ENCODE peak calls at places on chromosome 13, in ten cellular contexts. K is stomach, N is transverse colon, P is sigmoid colon, A is vagina, H is spleen, E is GM12891, Q is SK-N-MC, S is breast epithelium, G is GM23338. M is an unnamed sample.

GRCh38 chr13:74696148-74696922 is 562.1 kb upstream of the KLF12 start:
- DNase-seq in A (no peak), H (no peak), G (peak; percentile 4), P (no peak), K (no peak), N (no peak), E (no peak), S (no peak), Q (no peak), M (no peak)

GRCh38 chr13:72457151-72457550 is 270.3 kb downstream of the MZT1 start:
- DNase-seq in H (no peak), N (no peak), A (no peak), S (no peak), G (peak; percentile 2), Q (no peak), E (no peak), P (no peak), K (no peak), M (no peak)

GRCh38 chr13:95579303-95579702 is 26.8 kb downstream of the CLDN10 start:
- DNase-seq in E (no peak), A (no peak), K (no peak), H (no peak), P (no peak), G (no peak), S (no peak), Q (no peak), N (no peak), M (no peak)

GRCh38 chr13:29594310-29594709 is 1.2 kb downstream of the SLC7A1 start:
- DNase-seq in G (peak; percentile 51), S (no peak), Q (no peak), K (peak; percentile 53), H (no peak), P (peak; percentile 78), A (no peak), N (peak; percentile 60), E (peak; percentile 38), M (peak; percentile 74)

GRCh38 chr13:19864018-19864338 is 529 bp upstream of the ZMYM5 start:
- DNase-seq in A (peak; percentile 90), N (peak; percentile 76), G (peak; percentile 54), E (peak; percentile 44), Q (no peak), K (peak; percentile 63), P (peak; percentile 83), H (no peak), S (peak; percentile 62), M (peak; percentile 85)

GRCh38 chr13:96651598-96651997 is 342.7 kb downstream of the OXGR1 start:
- DNase-seq in K (no peak), S (no peak), P (no peak), Q (no peak), A (no peak), N (no peak), G (no peak), H (no peak), E (no peak), M (no peak)

GRCh38 chr13:103638706-103639105 is 572.5 kb upstream of the SLC10A2 start:
- DNase-seq in E (no peak), G (no peak), Q (no peak), H (no peak), K (no peak), A (no peak), N (no peak), S (no peak), P (no peak), M (no peak)

GRCh38 chr13:93861818-93862217 is 617.7 kb downstream of the DCT start:
- DNase-seq in G (no peak), H (no peak), N (no peak), Q (no peak), E (no peak), S (no peak), P (no peak), A (no peak), K (no peak), M (no peak)

GRCh38 chr13:34701919-34702318 is 240.2 kb upstream of the NBEA start:
- DNase-seq in K (no peak), E (no peak), A (no peak), H (no peak), N (no peak), Q (no peak), S (no peak), P (no peak), G (no peak), M (no peak)

GRCh38 chr13:34696741-34697140 is 245.3 kb upstream of the NBEA start:
- DNase-seq in P (no peak), Q (no peak), E (no peak), K (no peak), S (no peak), A (no peak), G (no peak), N (no peak), H (no peak), M (no peak)

GRCh38 chr13:34700155-34700554 is 241.9 kb upstream of the NBEA start:
- DNase-seq in Q (no peak), H (no peak), K (no peak), S (no peak), N (no peak), E (no peak), G (no peak), P (no peak), A (no peak), M (no peak)

GRCh38 chr13:34696296-34696695 is 245.8 kb upstream of the NBEA start:
- DNase-seq in E (no peak), A (no peak), H (no peak), P (no peak), G (no peak), Q (no peak), S (no peak), K (no peak), N (no peak), M (no peak)

DNA sequence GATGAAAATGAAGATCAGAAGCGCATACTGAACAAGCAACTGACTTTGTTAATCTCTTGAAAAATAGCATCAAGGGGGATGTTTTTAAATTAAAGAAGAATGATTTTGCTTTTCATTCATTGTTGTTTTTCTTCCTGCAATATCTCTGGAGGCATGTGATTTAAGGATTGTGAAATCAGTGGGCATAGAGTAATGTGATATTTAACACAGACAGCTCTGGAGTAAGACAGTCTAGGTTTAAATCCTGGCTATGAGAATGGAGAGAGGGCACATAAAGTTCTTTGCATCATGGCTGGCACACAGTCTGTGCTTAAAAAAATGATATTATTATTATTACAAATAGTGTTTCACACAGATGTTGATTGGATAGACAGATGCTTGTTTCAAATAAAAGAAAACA is 243.1 kb upstream of the NBEA start:
- DNase-seq in N (no peak), Q (no peak), G (no peak), K (no peak), P (no peak), H (no peak), S (no peak), A (no peak), E (no peak), M (no peak)
- TF ChIP-seq POLR2AphosphoS5 in N (no peak), Q (no peak), G (no peak), K (no peak), P (no peak), H (no peak), S (no peak), A (no peak), E (no peak), M (no peak)

DNA sequence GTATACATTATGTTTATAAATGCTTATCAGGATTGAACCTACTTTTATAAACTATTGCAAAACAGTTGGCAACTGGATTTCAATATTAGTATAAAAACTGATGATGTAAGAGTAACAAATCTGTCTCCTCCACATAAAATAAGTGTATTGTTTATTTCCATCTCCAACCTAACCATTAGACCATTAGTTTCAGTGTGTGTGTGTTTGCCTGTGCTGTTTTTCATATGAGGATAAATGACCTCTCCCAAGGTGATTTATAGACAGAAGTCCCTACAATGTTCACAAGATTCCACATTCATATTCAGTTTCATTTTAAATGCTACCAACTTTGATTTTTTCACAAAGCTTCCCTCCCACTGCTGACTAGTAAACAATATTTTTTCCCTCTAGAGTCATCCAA is 871.6 kb downstream of the PCDH9 start:
- DNase-seq in K (no peak), H (no peak), Q (no peak), G (no peak), E (no peak), P (no peak), N (no peak), S (no peak), A (no peak), M (no peak)
- TF ChIP-seq POLR2AphosphoS5 in K (no peak), H (no peak), Q (no peak), G (no peak), E (no peak), P (no peak), N (no peak), S (no peak), A (no peak), M (no peak)

DNA sequence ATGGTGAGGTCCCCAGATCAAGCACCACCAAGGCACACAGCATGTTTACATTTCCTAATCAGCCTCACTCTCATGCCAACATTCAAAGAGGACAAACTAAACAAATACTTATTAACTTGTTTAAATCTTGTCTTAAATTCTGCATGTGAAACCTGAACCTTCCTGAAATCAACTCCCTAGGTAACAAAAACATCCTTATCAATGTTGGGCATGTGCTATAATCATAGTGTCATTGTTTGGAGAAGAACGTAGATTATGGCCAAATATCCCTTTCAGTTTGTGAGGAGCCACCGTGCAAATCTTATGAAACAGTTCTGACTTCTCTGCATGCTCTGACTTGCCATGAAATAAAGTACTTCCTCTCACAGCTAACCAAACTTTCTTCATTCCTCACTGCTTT is 123.8 kb downstream of the NDFIP2 start:
- DNase-seq in E (no peak), P (no peak), S (no peak), G (peak; percentile 6), Q (no peak), N (no peak), A (no peak), H (no peak), K (no peak), M (peak; percentile 1)
- TF ChIP-seq POLR2AphosphoS5 in E (no peak), P (no peak), S (no peak), G (no peak), Q (no peak), N (no peak), A (peak; percentile 62), H (no peak), K (no peak), M (no peak)

GRCh38 chr13:33179463-33179862 is 106.1 kb downstream of the STARD13 start:
- DNase-seq in S (no peak), N (no peak), A (no peak), G (peak; percentile 32), E (no peak), P (no peak), Q (no peak), H (no peak), K (no peak), M (no peak)

GRCh38 chr13:33178197-33178699 is 107.3 kb downstream of the STARD13 start:
- DNase-seq in G (no peak), A (no peak), P (no peak), E (no peak), Q (peak; percentile 92), H (no peak), N (no peak), S (no peak), K (no peak), M (peak; percentile 33)

GRCh38 chr13:33182729-33183128 is 102.8 kb downstream of the STARD13 start:
- DNase-seq in Q (no peak), K (no peak), G (no peak), A (no peak), N (no peak), H (no peak), P (no peak), S (no peak), E (no peak), M (no peak)

GRCh38 chr13:33181264-33181663 is 104.3 kb downstream of the STARD13 start:
- DNase-seq in S (no peak), A (no peak), K (no peak), G (no peak), P (no peak), Q (no peak), H (no peak), N (no peak), E (no peak), M (no peak)

GRCh38 chr13:33180009-33180804 is 105.3 kb downstream of the STARD13 start:
- DNase-seq in A (no peak), G (peak; percentile 23), E (no peak), S (no peak), Q (no peak), N (no peak), P (no peak), K (no peak), H (no peak), M (no peak)
- TF ChIP-seq POLR2AphosphoS5 in A (no peak), G (no peak), E (no peak), S (no peak), Q (no peak), N (no peak), P (no peak), K (no peak), H (no peak), M (no peak)

M was measured in endothelial cell of umbilical vein.